ENCODE peak calls at places on chromosomes 3 and 15, in five cellular contexts. I, N, Y, H and M are unnamed samples.

GRCh38 chr15:39404767-39405173 is 176.1 kb upstream of the THBS1 start:
- DNase-seq in I (peak; percentile 39), N (no peak), Y (no peak), H (no peak), M (no peak)

GRCh38 chr15:75235760-75236729 is 22.1 kb upstream of the GOLGA6C start:
- DNase-seq in I (peak; percentile 51), N (no peak), Y (peak; percentile 8), H (peak; percentile 45), M (no peak)

GRCh38 chr15:69973102-69973714 is 124.5 kb downstream of the TLE3 start:
- DNase-seq in I (no peak), N (no peak), Y (no peak), H (no peak), M (peak; percentile 31)

GRCh38 chr15:89441295-89441762 is 55.1 kb downstream of the RHCG start:
- DNase-seq in I (no peak), N (no peak), Y (no peak), H (no peak), M (no peak)

GRCh38 chr3:71694358-71694999 is 30.7 kb downstream of the EIF4E3 start:
- DNase-seq in I (no peak), N (no peak), Y (no peak), H (no peak), M (peak; percentile 66)

GRCh38 chr3:58924581-58924980 is 125.2 kb downstream of the CFAP20DC start:
- DNase-seq in I (no peak), N (no peak), Y (no peak), H (no peak), M (no peak)

GRCh38 chr3:36908647-36909180 is 36.1 kb downstream of the TRANK1 start:
- DNase-seq in I (no peak), N (no peak), Y (no peak), H (no peak), M (no peak)

GRCh38 chr3:141116791-141117190 is 65.6 kb downstream of the SPSB4 start:
- DNase-seq in I (no peak), N (no peak), Y (no peak), H (no peak), M (no peak)

GRCh38 chr3:147030274-147030673 is 376.1 kb downstream of the ZIC4 start:
- DNase-seq in I (no peak), N (no peak), Y (no peak), H (no peak), M (peak; percentile 12)

GRCh38 chr3:124260206-124260915 is 268.4 kb upstream of the ROPN1 start:
- DNase-seq in I (peak; percentile 68), N (no peak), Y (no peak), H (no peak), M (peak; percentile 56)

GRCh38 chr15:73873889-73874511 is 636 bp downstream of the TBC1D21 start:
- DNase-seq in I (no peak), N (peak; percentile 29), Y (no peak), H (no peak), M (peak; percentile 18)

GRCh38 chr3:121894191-121894990 is at the start of gene SLC15A2:
- DNase-seq in I (peak; percentile 31), N (no peak), Y (peak; percentile 62), H (no peak), M (peak; percentile 9)

GRCh38 chr3:128621931-128622330 is 28.7 kb downstream of the RPN1 start:
- DNase-seq in I (no peak), N (no peak), Y (no peak), H (no peak), M (no peak)

GRCh38 chr15:48352474-48353072 is 21.3 kb downstream of the DUT start:
- DNase-seq in I (peak; percentile 50), N (peak; percentile 52), Y (no peak), H (no peak), M (no peak)

GRCh38 chr3:119695480-119695879 is 7.3 kb upstream of the CFAP91 start:
- DNase-seq in I (no peak), N (no peak), Y (no peak), H (no peak), M (no peak)

GRCh38 chr3:8280161-8280560 is 221.5 kb upstream of the LMCD1 start:
- DNase-seq in I (no peak), N (no peak), Y (no peak), H (no peak), M (no peak)

GRCh38 chr3:58272891-58273290 is 33.2 kb upstream of the RPP14 start:
- DNase-seq in I (no peak), N (no peak), Y (no peak), H (no peak), M (no peak)

GRCh38 chr15:40594429-40594836 is 384 bp downstream of the KNL1 start:
- DNase-seq in I (peak; percentile 49), N (peak; percentile 61), Y (peak; percentile 39), H (peak; percentile 54), M (no peak)

GRCh38 chr3:123375014-123375940 is 73.6 kb downstream of the ADCY5 start:
- DNase-seq in I (peak; percentile 76), N (no peak), Y (no peak), H (peak; percentile 12), M (no peak)

GRCh38 chr3:194579091-194579606 is 54.1 kb downstream of the TMEM44 start:
- DNase-seq in I (peak; percentile 85), N (no peak), Y (no peak), H (no peak), M (no peak)

GRCh38 chr15:89556413-89557262 is 18.6 kb upstream of the TICRR start:
- DNase-seq in I (peak; percentile 41), N (peak; percentile 65), Y (peak; percentile 25), H (no peak), M (peak; percentile 35)

GRCh38 chr15:76988874-76989780 is 5.8 kb upstream of the PSTPIP1 start:
- DNase-seq in I (peak; percentile 49), N (no peak), Y (no peak), H (no peak), M (no peak)

GRCh38 chr3:155753038-155753647 is 8.3 kb upstream of the PLCH1 start:
- DNase-seq in I (no peak), N (no peak), Y (no peak), H (no peak), M (no peak)
- TF ChIP-seq CTCF in I (peak; percentile 38), N (peak; percentile 58), Y (no peak), H (no peak), M (peak; percentile 56)

DNA sequence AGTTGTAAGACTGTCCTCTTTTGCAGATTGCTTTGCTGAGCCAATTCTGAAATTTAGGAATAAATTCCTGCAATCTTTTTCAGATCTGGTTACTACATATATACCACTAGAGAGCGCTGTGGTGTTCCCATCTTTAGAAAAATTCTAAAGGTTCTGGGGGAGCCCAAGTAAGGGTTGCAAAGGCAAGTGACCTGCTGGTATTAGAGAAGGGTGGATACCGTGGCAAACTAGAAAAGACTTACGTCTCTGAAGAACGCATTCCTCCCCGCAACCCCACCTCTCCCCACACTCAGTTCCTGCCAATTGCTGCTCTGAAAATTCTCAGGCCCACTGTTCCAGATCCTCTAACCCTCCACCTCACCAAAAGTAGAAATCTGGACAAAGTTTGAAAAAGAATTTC is 48.5 kb downstream of the EFHB start:
- DNase-seq in I (no peak), N (no peak), Y (no peak), H (no peak), M (no peak)
- TF ChIP-seq CTCF in I (peak; percentile 59), N (peak; percentile 68), Y (no peak), H (no peak), M (peak; percentile 61)

GRCh38 chr15:21261965-21262850 is 178.1 kb downstream of the POTEB3 start:
- DNase-seq in I (peak; percentile 28), N (no peak), Y (no peak), H (peak; percentile 54), M (no peak)

GRCh38 chr15:21262851-21263400 is 177.4 kb downstream of the POTEB3 start:
- DNase-seq in I (no peak), N (no peak), Y (no peak), H (no peak), M (no peak)

GRCh38 chr15:21267231-21267630 is 173.1 kb downstream of the POTEB3 start:
- DNase-seq in I (no peak), N (no peak), Y (no peak), H (no peak), M (no peak)

GRCh38 chr15:21260966-21261395 is 179.3 kb downstream of the POTEB3 start:
- DNase-seq in I (peak; percentile 29), N (no peak), Y (no peak), H (peak; percentile 50), M (no peak)

DNA sequence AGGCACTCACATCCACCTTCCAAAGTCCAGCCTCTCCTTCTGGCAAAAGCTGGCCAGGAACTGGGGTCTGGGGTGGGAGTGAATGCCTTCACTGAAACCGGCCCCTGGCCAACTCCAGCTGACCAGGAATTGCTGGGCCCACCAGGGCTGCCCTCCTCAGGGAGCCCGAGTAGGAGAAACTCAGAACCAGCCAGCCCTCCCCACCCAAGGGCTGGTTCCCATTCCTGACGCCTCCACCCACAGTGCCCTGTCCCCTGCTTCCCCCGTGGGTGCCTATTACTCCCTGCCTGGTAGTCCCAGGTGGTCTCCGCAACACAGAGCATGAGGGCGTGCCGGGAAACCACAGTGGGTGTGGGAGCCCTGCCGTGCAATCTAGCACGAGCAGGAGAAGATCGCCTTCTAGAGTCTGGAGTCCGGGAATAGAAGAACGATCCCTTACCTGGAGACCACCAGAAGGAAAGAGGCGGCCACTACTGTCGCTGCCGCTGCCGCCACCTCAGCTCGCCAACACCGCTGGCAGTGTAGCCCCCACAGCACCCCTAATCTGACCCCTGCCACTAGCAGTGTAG is 178.8 kb downstream of the POTEB3 start:
- DNase-seq in I (no peak), N (no peak), Y (no peak), H (peak; percentile 47), M (no peak)
- TF ChIP-seq CTCF in I (no peak), N (no peak), Y (no peak), H (no peak), M (no peak)

GRCh38 chr3:57194641-57195040 is 5.1 kb downstream of the HESX1 start:
- DNase-seq in I (no peak), N (no peak), Y (no peak), H (no peak), M (no peak)

DNA sequence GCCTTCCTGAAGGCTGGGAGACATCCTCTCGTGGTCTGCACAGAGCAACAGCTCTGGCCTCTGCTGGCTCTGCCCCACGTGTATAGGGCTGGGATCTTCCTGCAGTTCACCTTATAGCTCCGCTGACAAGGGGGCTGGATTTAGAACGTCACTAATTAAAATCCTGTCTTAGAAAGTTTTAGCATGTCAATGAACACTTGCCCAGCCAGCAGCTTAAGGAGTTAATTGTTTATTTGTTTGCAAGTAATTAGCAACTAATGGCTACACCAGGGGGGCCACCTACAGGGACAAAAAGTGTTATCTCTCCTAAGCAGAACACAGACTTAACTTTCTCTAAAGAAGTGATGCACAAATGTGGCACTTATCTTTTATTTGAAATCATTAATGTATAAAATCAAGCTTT is at the start of gene HESX1:
- DNase-seq in I (no peak), N (no peak), Y (no peak), H (no peak), M (no peak)
- TF ChIP-seq CTCF in I (no peak), N (no peak), Y (no peak), H (no peak), M (no peak)

DNA sequence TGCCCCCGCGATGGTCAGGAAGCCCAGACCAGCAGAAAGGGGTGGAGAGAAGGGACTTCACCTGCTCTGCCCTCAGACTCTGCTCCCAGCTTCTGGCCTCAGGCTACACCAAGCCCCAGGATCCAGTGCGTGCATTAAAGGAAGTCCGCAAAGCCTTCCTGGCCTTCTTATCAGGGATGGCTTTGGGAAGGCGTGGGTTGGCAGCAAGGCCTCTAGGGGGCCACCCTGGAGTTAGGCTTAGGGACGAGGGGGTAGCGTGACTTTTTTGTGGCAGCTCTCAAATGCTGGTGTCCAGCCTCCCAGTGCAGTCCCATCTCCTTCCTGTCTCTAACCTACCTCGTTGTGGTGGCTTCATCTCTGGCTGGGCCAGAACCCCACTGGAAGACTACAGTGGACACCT is 18.9 kb upstream of the RPL29 start:
- DNase-seq in I (no peak), N (peak; percentile 42), Y (no peak), H (no peak), M (no peak)
- TF ChIP-seq CTCF in I (no peak), N (peak; percentile 48), Y (no peak), H (no peak), M (peak; percentile 57)